ENCODE peak calls at places on chromosome 4, in ten cellular contexts. One of them, this sample, is unnamed.

GRCh38 chr4:121669163-121669550 is 27.6 kb downstream of the ANXA5 start:
- DNase-seq in ureter: no peak
- DNase-seq in nephron progenitor cell: no peak
- DNase-seq in stimulated activated CD4-positive, alpha-beta T cell treated with anti-CD3 and anti-CD28 coated beads, Interleukin-12 subunit alpha, Interleukin-12 subunit beta, amount 100 ng/mL, for 4 hours: no peak
- DNase-seq in NCI-H2081: no peak
- DNase-seq in transverse colon: no peak
- DNase-seq in HCEC 1CT: no peak
- DNase-seq in RCC 7860: peak
- DNase-seq in KBM-7: no peak
- DNase-seq in PC-3: no peak
- DNase-seq in this sample: no peak

GRCh38 chr4:7817877-7818675 is 121.6 kb downstream of the AFAP1 start:
- DNase-seq in ureter: no peak
- DNase-seq in nephron progenitor cell: no peak
- DNase-seq in stimulated activated CD4-positive, alpha-beta T cell treated with anti-CD3 and anti-CD28 coated beads, Interleukin-12 subunit alpha, Interleukin-12 subunit beta, amount 100 ng/mL, for 4 hours: no peak
- DNase-seq in NCI-H2081: peak
- DNase-seq in transverse colon: no peak
- DNase-seq in HCEC 1CT: no peak
- DNase-seq in RCC 7860: no peak
- DNase-seq in KBM-7: no peak
- DNase-seq in PC-3: no peak
- DNase-seq in this sample: no peak

GRCh38 chr4:76616526-76616925 is 181.5 kb downstream of the SHROOM3 start:
- DNase-seq in ureter: no peak
- DNase-seq in nephron progenitor cell: no peak
- DNase-seq in stimulated activated CD4-positive, alpha-beta T cell treated with anti-CD3 and anti-CD28 coated beads, Interleukin-12 subunit alpha, Interleukin-12 subunit beta, amount 100 ng/mL, for 4 hours: no peak
- DNase-seq in NCI-H2081: no peak
- DNase-seq in transverse colon: no peak
- DNase-seq in HCEC 1CT: no peak
- DNase-seq in RCC 7860: no peak
- DNase-seq in KBM-7: no peak
- DNase-seq in PC-3: no peak
- DNase-seq in this sample: no peak

GRCh38 chr4:153645183-153645582 is 38.9 kb upstream of the TLR2 start:
- DNase-seq in ureter: no peak
- DNase-seq in nephron progenitor cell: no peak
- DNase-seq in stimulated activated CD4-positive, alpha-beta T cell treated with anti-CD3 and anti-CD28 coated beads, Interleukin-12 subunit alpha, Interleukin-12 subunit beta, amount 100 ng/mL, for 4 hours: no peak
- DNase-seq in NCI-H2081: no peak
- DNase-seq in transverse colon: no peak
- DNase-seq in HCEC 1CT: no peak
- DNase-seq in RCC 7860: no peak
- DNase-seq in KBM-7: peak
- DNase-seq in PC-3: no peak
- DNase-seq in this sample: no peak

GRCh38 chr4:54226399-54227260 is 2.5 kb upstream of the PDGFRA start:
- DNase-seq in ureter: no peak
- DNase-seq in nephron progenitor cell: peak
- DNase-seq in stimulated activated CD4-positive, alpha-beta T cell treated with anti-CD3 and anti-CD28 coated beads, Interleukin-12 subunit alpha, Interleukin-12 subunit beta, amount 100 ng/mL, for 4 hours: no peak
- DNase-seq in NCI-H2081: no peak
- DNase-seq in transverse colon: peak
- DNase-seq in HCEC 1CT: no peak
- DNase-seq in RCC 7860: no peak
- DNase-seq in KBM-7: no peak
- DNase-seq in PC-3: no peak
- DNase-seq in this sample: no peak

GRCh38 chr4:169492436-169493163 is 119.8 kb downstream of the NEK1 start:
- DNase-seq in ureter: no peak
- DNase-seq in nephron progenitor cell: peak
- DNase-seq in stimulated activated CD4-positive, alpha-beta T cell treated with anti-CD3 and anti-CD28 coated beads, Interleukin-12 subunit alpha, Interleukin-12 subunit beta, amount 100 ng/mL, for 4 hours: no peak
- DNase-seq in NCI-H2081: peak
- DNase-seq in transverse colon: peak
- DNase-seq in HCEC 1CT: no peak
- DNase-seq in RCC 7860: peak
- DNase-seq in KBM-7: peak
- DNase-seq in PC-3: peak
- DNase-seq in this sample: no peak

GRCh38 chr4:186621959-186622553 is 66.7 kb upstream of the MTNR1A start:
- DNase-seq in ureter: no peak
- DNase-seq in nephron progenitor cell: no peak
- DNase-seq in stimulated activated CD4-positive, alpha-beta T cell treated with anti-CD3 and anti-CD28 coated beads, Interleukin-12 subunit alpha, Interleukin-12 subunit beta, amount 100 ng/mL, for 4 hours: no peak
- DNase-seq in NCI-H2081: no peak
- DNase-seq in transverse colon: no peak
- DNase-seq in HCEC 1CT: peak
- DNase-seq in RCC 7860: no peak
- DNase-seq in KBM-7: no peak
- DNase-seq in PC-3: no peak
- DNase-seq in this sample: no peak

GRCh38 chr4:76233967-76234678 is 17.4 kb upstream of the FAM47E start:
- DNase-seq in ureter: no peak
- DNase-seq in nephron progenitor cell: no peak
- DNase-seq in stimulated activated CD4-positive, alpha-beta T cell treated with anti-CD3 and anti-CD28 coated beads, Interleukin-12 subunit alpha, Interleukin-12 subunit beta, amount 100 ng/mL, for 4 hours: no peak
- DNase-seq in NCI-H2081: no peak
- DNase-seq in transverse colon: peak
- DNase-seq in HCEC 1CT: no peak
- DNase-seq in RCC 7860: no peak
- DNase-seq in KBM-7: no peak
- DNase-seq in PC-3: no peak
- DNase-seq in this sample: no peak

GRCh38 chr4:5203925-5204324 is 152.6 kb downstream of the STK32B start:
- DNase-seq in ureter: no peak
- DNase-seq in nephron progenitor cell: no peak
- DNase-seq in stimulated activated CD4-positive, alpha-beta T cell treated with anti-CD3 and anti-CD28 coated beads, Interleukin-12 subunit alpha, Interleukin-12 subunit beta, amount 100 ng/mL, for 4 hours: no peak
- DNase-seq in NCI-H2081: no peak
- DNase-seq in transverse colon: no peak
- DNase-seq in HCEC 1CT: no peak
- DNase-seq in RCC 7860: no peak
- DNase-seq in KBM-7: no peak
- DNase-seq in PC-3: no peak
- DNase-seq in this sample: no peak

GRCh38 chr4:8176547-8177399 is 18.2 kb upstream of the ABLIM2 start:
- DNase-seq in ureter: no peak
- DNase-seq in nephron progenitor cell: peak
- DNase-seq in stimulated activated CD4-positive, alpha-beta T cell treated with anti-CD3 and anti-CD28 coated beads, Interleukin-12 subunit alpha, Interleukin-12 subunit beta, amount 100 ng/mL, for 4 hours: no peak
- DNase-seq in NCI-H2081: no peak
- DNase-seq in transverse colon: peak
- DNase-seq in HCEC 1CT: peak
- DNase-seq in RCC 7860: peak
- DNase-seq in KBM-7: peak
- DNase-seq in PC-3: peak
- DNase-seq in this sample: no peak

GRCh38 chr4:1973661-1974060 is 35.1 kb downstream of the NELFA start:
- DNase-seq in ureter: no peak
- DNase-seq in nephron progenitor cell: no peak
- DNase-seq in stimulated activated CD4-positive, alpha-beta T cell treated with anti-CD3 and anti-CD28 coated beads, Interleukin-12 subunit alpha, Interleukin-12 subunit beta, amount 100 ng/mL, for 4 hours: no peak
- DNase-seq in NCI-H2081: no peak
- DNase-seq in transverse colon: no peak
- DNase-seq in HCEC 1CT: no peak
- DNase-seq in RCC 7860: no peak
- DNase-seq in KBM-7: no peak
- DNase-seq in PC-3: no peak
- DNase-seq in this sample: no peak

GRCh38 chr4:148642907-148643306 is 200.7 kb upstream of the NR3C2 start:
- DNase-seq in ureter: no peak
- DNase-seq in nephron progenitor cell: no peak
- DNase-seq in stimulated activated CD4-positive, alpha-beta T cell treated with anti-CD3 and anti-CD28 coated beads, Interleukin-12 subunit alpha, Interleukin-12 subunit beta, amount 100 ng/mL, for 4 hours: no peak
- DNase-seq in NCI-H2081: no peak
- DNase-seq in transverse colon: no peak
- DNase-seq in HCEC 1CT: no peak
- DNase-seq in RCC 7860: no peak
- DNase-seq in KBM-7: no peak
- DNase-seq in PC-3: no peak
- DNase-seq in this sample: no peak

GRCh38 chr4:153922148-153922547 is 133.3 kb upstream of the SFRP2 start:
- DNase-seq in ureter: no peak
- DNase-seq in nephron progenitor cell: no peak
- DNase-seq in stimulated activated CD4-positive, alpha-beta T cell treated with anti-CD3 and anti-CD28 coated beads, Interleukin-12 subunit alpha, Interleukin-12 subunit beta, amount 100 ng/mL, for 4 hours: no peak
- DNase-seq in NCI-H2081: no peak
- DNase-seq in transverse colon: no peak
- DNase-seq in HCEC 1CT: no peak
- DNase-seq in RCC 7860: no peak
- DNase-seq in KBM-7: no peak
- DNase-seq in PC-3: no peak
- DNase-seq in this sample: no peak

GRCh38 chr4:88705805-88706518 is 8.3 kb upstream of the NAP1L5 start:
- DNase-seq in ureter: no peak
- DNase-seq in nephron progenitor cell: no peak
- DNase-seq in stimulated activated CD4-positive, alpha-beta T cell treated with anti-CD3 and anti-CD28 coated beads, Interleukin-12 subunit alpha, Interleukin-12 subunit beta, amount 100 ng/mL, for 4 hours: no peak
- DNase-seq in NCI-H2081: no peak
- DNase-seq in transverse colon: no peak
- DNase-seq in HCEC 1CT: peak
- DNase-seq in RCC 7860: no peak
- DNase-seq in KBM-7: no peak
- DNase-seq in PC-3: peak
- DNase-seq in this sample: no peak